ENCODE peak calls at places on chromosomes 11 and 22, in seven cellular contexts. V is mucosa of descending colon, L is thyroid gland, I is upper lobe of right lung, D is ovary, N is neuronal stem cell, S is IMR-90. M is an unnamed sample. For H3K9me3, the result is how much of the 10 kb centered on the place peaks cover.

GRCh38 chr11:88035271-88035670 is 140.0 kb downstream of the RAB38 start:
- DNase-seq in L (no peak), D (no peak), V (no peak), S (peak), I (no peak), N (no peak), M (no peak)

GRCh38 chr11:105177658-105178057 is 38.1 kb upstream of the CARD18 start:
- DNase-seq in N (no peak), S (peak), D (no peak), I (no peak), L (no peak), V (no peak), M (no peak)

GRCh38 chr11:107397357-107397756 is 60.3 kb downstream of the CWF19L2 start:
- DNase-seq in I (no peak), D (no peak), S (no peak), L (no peak), V (no peak), N (no peak), M (no peak)

GRCh38 chr11:68461284-68461861 is 821 bp downstream of the PPP6R3 start:
- DNase-seq in S (peak), V (peak), N (no peak), D (no peak), I (peak), L (no peak), M (no peak)

GRCh38 chr11:47587733-47588326 is 1.4 kb downstream of the FAM180B start:
- DNase-seq in L (peak), V (peak), N (no peak), D (peak), I (peak), S (no peak), M (no peak)

GRCh38 chr11:77524539-77524938 is 50.6 kb upstream of the PAK1 start:
- DNase-seq in L (no peak), N (no peak), V (no peak), D (no peak), I (no peak), S (no peak), M (no peak)

GRCh38 chr22:44033287-44033686 is 9.2 kb downstream of the PARVB start:
- DNase-seq in S (no peak), V (no peak), D (no peak), I (no peak), L (no peak), N (no peak), M (no peak)

GRCh38 chr11:8681837-8682218 is 637 bp downstream of the TRIM66 start:
- DNase-seq in I (no peak), L (peak), N (no peak), V (no peak), D (no peak), S (no peak), M (no peak)

GRCh38 chr11:13429288-13429687 is 33.7 kb downstream of the BTBD10 start:
- DNase-seq in V (no peak), L (no peak), N (no peak), S (no peak), D (no peak), I (no peak), M (no peak)

GRCh38 chr22:49788492-49788891 is 39.2 kb downstream of the BRD1 start:
- DNase-seq in S (no peak), N (no peak), L (peak), V (peak), I (no peak), D (no peak), M (no peak)

GRCh38 chr22:28395920-28396447 is 283.7 kb downstream of the TTC28 start:
- DNase-seq in S (peak), V (no peak), N (no peak), L (no peak), D (no peak), I (no peak), M (no peak)

GRCh38 chr11:33256031-33256807 is 962 bp upstream of the HIPK3 start:
- DNase-seq in V (peak), S (no peak), N (no peak), I (peak), D (no peak), L (no peak), M (no peak)

GRCh38 chr11:110433393-110434333 is 3.9 kb downstream of the FDX1 start:
- DNase-seq in S (peak), I (no peak), L (no peak), V (no peak), D (no peak), N (no peak), M (peak)

GRCh38 chr11:135036488-135037297 is 624.7 kb upstream of the B3GAT1 start:
- DNase-seq in D (no peak), I (no peak), V (no peak), S (no peak), L (no peak), N (no peak), M (no peak)

GRCh38 chr11:20668844-20669832 is at the start of gene NELL1:
- DNase-seq in D (no peak), L (no peak), I (no peak), N (no peak), V (no peak), S (no peak), M (no peak)

GRCh38 chr11:65847746-65848145 is 10.2 kb downstream of the CFL1 start:
- DNase-seq in N (no peak), S (no peak), V (no peak), L (no peak), I (no peak), D (no peak), M (no peak)

GRCh38 chr11:122309262-122309925 is 193.4 kb upstream of the BLID start:
- DNase-seq in N (no peak), D (no peak), I (no peak), L (no peak), S (no peak), V (no peak), M (no peak)

GRCh38 chr11:115162919-115163318 is 341.3 kb downstream of the CADM1 start:
- DNase-seq in N (no peak), S (no peak), V (no peak), L (no peak), D (no peak), I (no peak), M (no peak)

GRCh38 chr11:62592989-62593421 is 1.7 kb upstream of the TUT1 start:
- DNase-seq in S (no peak), V (peak), L (no peak), N (no peak), I (no peak), D (no peak), M (no peak)

GRCh38 chr22:19232620-19233019 is 54.1 kb upstream of the SLC25A1 start:
- DNase-seq in N (no peak), L (no peak), S (no peak), V (no peak), I (no peak), D (no peak), M (no peak)

GRCh38 chr22:39553429-39553828 is 17.1 kb upstream of the CACNA1I start:
- DNase-seq in S (no peak), V (no peak), D (no peak), N (no peak), I (no peak), L (no peak), M (no peak)

GRCh38 chr22:23400286-23400981 is 179.7 kb downstream of the IGLL1 start:
- DNase-seq in V (no peak), S (no peak), N (no peak), D (no peak), I (peak), L (no peak), M (no peak)

GRCh38 chr11:46490576-46491100 is 99.1 kb upstream of the CHRM4 start:
- DNase-seq in L (no peak), D (no peak), N (no peak), S (peak), I (no peak), V (no peak), M (no peak)

GRCh38 chr11:31625868-31626267 is 116.3 kb downstream of the ELP4 start:
- DNase-seq in I (no peak), L (no peak), N (no peak), S (no peak), D (no peak), V (no peak), M (no peak)

GRCh38 chr11:47391077-47391583 is 12.8 kb upstream of the SPI1 start:
- DNase-seq in L (no peak), I (peak), D (no peak), N (no peak), V (peak), S (no peak), M (no peak)

GRCh38 chr11:84384637-84385227 is 1098.6 kb upstream of the CCDC90B start:
- DNase-seq in L (peak), I (no peak), V (no peak), N (peak), D (no peak), S (peak), M (no peak)

GRCh38 chr11:65351511-65351910 is 3.0 kb upstream of the TIGD3 start:
- DNase-seq in L (no peak), N (no peak), V (no peak), D (no peak), I (no peak), S (no peak), M (no peak)

GRCh38 chr11:105070221-105070789 is 25.2 kb upstream of the CARD16 start:
- DNase-seq in V (no peak), S (no peak), D (no peak), L (no peak), N (no peak), I (no peak), M (peak)

GRCh38 chr11:133832096-133833081 is 12.9 kb downstream of the SPATA19 start:
- DNase-seq in V (no peak), I (no peak), N (no peak), L (no peak), S (no peak), D (no peak), M (no peak)
- H3K9me3 ChIP-seq in V (under half), I (under half), N (under half), L (under half), S (half or more), D (under half), M (under half)

GRCh38 chr11:73649206-73649605 is 2.8 kb downstream of the PLEKHB1 start:
- DNase-seq in I (no peak), S (no peak), L (no peak), D (no peak), N (no peak), V (no peak), M (no peak)
- H3K9me3 ChIP-seq in I (under half), S (under half), L (under half), D (under half), N (under half), V (under half), M (under half)

GRCh38 chr11:55357560-55358184 is 10.1 kb upstream of the OR4A15 start:
- DNase-seq in N (no peak), I (no peak), V (no peak), L (no peak), S (no peak), D (no peak), M (no peak)
- H3K9me3 ChIP-seq in N (under half), I (under half), V (half or more), L (under half), S (under half), D (under half), M (under half)

GRCh38 chr11:90788956-90789355 is 566.1 kb upstream of the CHORDC1 start:
- DNase-seq in S (no peak), I (no peak), L (no peak), N (no peak), D (no peak), V (no peak), M (no peak)
- H3K9me3 ChIP-seq in S (under half), I (under half), L (under half), N (under half), D (under half), V (under half), M (under half)

GRCh38 chr11:37948258-37948657 is 1350.2 kb upstream of the RAG2 start:
- DNase-seq in V (no peak), L (no peak), I (no peak), S (no peak), N (no peak), D (no peak), M (no peak)

GRCh38 chr11:37947816-37948215 is 1349.8 kb upstream of the RAG2 start:
- DNase-seq in N (no peak), S (no peak), V (no peak), I (no peak), D (no peak), L (no peak), M (no peak)

GRCh38 chr11:37942081-37942480 is 1344.0 kb upstream of the RAG2 start:
- DNase-seq in N (no peak), S (no peak), L (no peak), D (no peak), V (no peak), I (no peak), M (no peak)

GRCh38 chr11:37952035-37952434 is 1354.0 kb upstream of the RAG2 start:
- DNase-seq in L (no peak), N (no peak), D (no peak), V (no peak), I (no peak), S (no peak), M (no peak)

GRCh38 chr11:37946155-37946766 is 1348.2 kb upstream of the RAG2 start:
- DNase-seq in L (peak), S (peak), N (peak), D (no peak), I (no peak), V (no peak), M (no peak)
- H3K9me3 ChIP-seq in L (under half), S (under half), N (under half), D (under half), I (under half), V (under half), M (under half)